ENCODE peak calls at places on chromosomes 7 and 10, in eight cellular contexts. R, V, T, E, P, S, U and B are unnamed samples.

GRCh38 chr10:24249829-24250415 is 41.0 kb downstream of the KIAA1217 start:
- DNase-seq in U (no peak), P (no peak), S (no peak), E (no peak), T (no peak), R (no peak), V (no peak), B (no peak)

GRCh38 chr7:81234896-81235295 is 316.0 kb upstream of the SEMA3C start:
- DNase-seq in P (no peak), T (no peak), U (no peak), R (no peak), V (no peak), E (no peak), S (no peak), B (no peak)

GRCh38 chr10:45438457-45439090 is 64.6 kb downstream of the ALOX5 start:
- DNase-seq in S (no peak), U (no peak), E (no peak), T (no peak), R (no peak), V (no peak), P (no peak), B (no peak)

GRCh38 chr10:21926358-21926890 is 77.1 kb downstream of the DNAJC1 start:
- DNase-seq in S (no peak), R (no peak), V (no peak), U (no peak), P (no peak), E (no peak), T (no peak), B (no peak)

GRCh38 chr10:131150126-131150525 is 161.4 kb downstream of the TCERG1L start:
- DNase-seq in U (no peak), T (no peak), S (no peak), R (no peak), V (no peak), P (no peak), E (no peak), B (no peak)

GRCh38 chr7:152615052-152615741 is 60.7 kb downstream of the XRCC2 start:
- DNase-seq in R (no peak), V (no peak), S (no peak), P (peak; percentile 70), U (no peak), T (no peak), E (no peak), B (no peak)

GRCh38 chr10:3057946-3058345 is 9.4 kb upstream of the PFKP start:
- DNase-seq in U (no peak), E (no peak), V (no peak), S (peak; percentile 22), R (no peak), T (no peak), P (no peak), B (no peak)

GRCh38 chr10:32530231-32530630 is 84.3 kb downstream of the CCDC7 start:
- DNase-seq in S (no peak), V (no peak), U (no peak), P (no peak), R (no peak), T (no peak), E (no peak), B (no peak)

GRCh38 chr7:24408798-24409428 is 124.9 kb downstream of the NPY start:
- DNase-seq in U (no peak), S (no peak), E (no peak), V (no peak), T (no peak), R (no peak), P (no peak), B (no peak)

GRCh38 chr10:66637273-66638036 is 288.4 kb upstream of the LRRTM3 start:
- DNase-seq in P (peak; percentile 1), E (no peak), S (no peak), V (peak; percentile 39), U (no peak), T (no peak), R (no peak), B (no peak)

GRCh38 chr10:94108200-94108599 is 114.5 kb downstream of the PLCE1 start:
- DNase-seq in S (no peak), R (no peak), E (no peak), P (no peak), T (no peak), V (peak; percentile 72), U (no peak), B (peak; percentile 83)

GRCh38 chr7:140551334-140552239 is 72.3 kb upstream of the MKRN1 start:
- DNase-seq in U (no peak), R (no peak), E (no peak), P (no peak), S (no peak), V (no peak), T (no peak), B (no peak)

GRCh38 chr10:16945566-16945965 is 128.3 kb upstream of the RSU1 start:
- DNase-seq in S (no peak), T (no peak), V (no peak), P (no peak), R (no peak), E (no peak), U (no peak), B (peak; percentile 22)

GRCh38 chr10:46304671-46305429 is 18.1 kb downstream of the ANTXRL start:
- DNase-seq in P (no peak), R (no peak), S (no peak), T (peak; percentile 76), E (no peak), U (no peak), V (no peak), B (no peak)

GRCh38 chr10:5658871-5659618 is 7.3 kb downstream of the ASB13 start:
- DNase-seq in E (no peak), U (no peak), T (no peak), R (no peak), P (no peak), V (no peak), S (no peak), B (no peak)

GRCh38 chr7:485188-486081 is 34.2 kb downstream of the PDGFA start:
- DNase-seq in T (no peak), P (no peak), E (no peak), V (no peak), S (no peak), R (no peak), U (no peak), B (no peak)

GRCh38 chr10:110330675-110331074 is 26.0 kb upstream of the SMNDC1 start:
- DNase-seq in V (no peak), E (no peak), R (no peak), P (no peak), U (no peak), S (no peak), T (no peak), B (no peak)

GRCh38 chr10:119768455-119769094 is 42.7 kb downstream of the INPP5F start:
- DNase-seq in E (no peak), V (no peak), T (no peak), P (no peak), U (no peak), R (no peak), S (no peak), B (no peak)